ENCODE peak calls at places on chromosome 4, in eight cellular contexts. D is PC-3; C is GM23338; X is foreskin fibroblast; B is CD8-positive, alpha-beta T cell; V is PC-9; L is fibroblast of mammary gland; H is fibroblast of the aortic adventitia. Q is an unnamed sample.

GRCh38 chr4:152106781-152107321 is 346.0 kb upstream of the GATB start:
- DNase-seq in D (peak), C (no peak), X (no peak), B (no peak), V (no peak), L (peak), H (no peak), Q (no peak)

GRCh38 chr4:186666252-186666651 is 57.4 kb downstream of the FAT1 start:
- DNase-seq in D (no peak), C (no peak), X (no peak), B (no peak), V (no peak), L (peak), H (no peak), Q (no peak)

GRCh38 chr4:13905543-13905942 is 278.0 kb upstream of the BOD1L1 start:
- DNase-seq in D (peak), C (no peak), X (no peak), B (no peak), V (no peak), L (peak), H (peak), Q (no peak)

GRCh38 chr4:38674206-38675144 is 10.5 kb downstream of the KLF3 start:
- DNase-seq in D (peak), C (no peak), X (no peak), B (no peak), V (no peak), L (no peak), H (peak), Q (no peak)

GRCh38 chr4:144582975-144583374 is 63.0 kb upstream of the HHIP start:
- DNase-seq in D (peak), C (no peak), X (no peak), B (no peak), V (no peak), L (peak), H (peak), Q (no peak)

GRCh38 chr4:124806403-124806802 is 93.9 kb upstream of the ANKRD50 start:
- DNase-seq in D (no peak), C (peak), X (peak), B (no peak), V (no peak), L (peak), H (no peak), Q (no peak)

GRCh38 chr4:170339522-170339921 is 249.8 kb upstream of the AADAT start:
- DNase-seq in D (peak), C (no peak), X (no peak), B (no peak), V (no peak), L (peak), H (no peak), Q (no peak)

GRCh38 chr4:40246938-40247337 is 50.1 kb downstream of the RHOH start:
- DNase-seq in D (no peak), C (no peak), X (no peak), B (no peak), V (no peak), L (no peak), H (no peak), Q (no peak)

GRCh38 chr4:2482693-2483092 is 13.8 kb downstream of the RNF4 start:
- DNase-seq in D (no peak), C (no peak), X (peak), B (no peak), V (no peak), L (peak), H (peak), Q (peak)

GRCh38 chr4:1410491-1411325 is 4.5 kb upstream of the NKX1-1 start:
- DNase-seq in D (peak), C (peak), X (no peak), B (peak), V (peak), L (peak), H (peak), Q (peak)

GRCh38 chr4:29805245-29805644 is 914.9 kb upstream of the PCDH7 start:
- DNase-seq in D (peak), C (peak), X (no peak), B (no peak), V (no peak), L (no peak), H (no peak), Q (no peak)

GRCh38 chr4:15194520-15194919 is 192.2 kb downstream of the CPEB2 start:
- DNase-seq in D (no peak), C (no peak), X (no peak), B (no peak), V (no peak), L (no peak), H (no peak), Q (no peak)

GRCh38 chr4:1416051-1416947 is 10.1 kb upstream of the NKX1-1 start:
- DNase-seq in D (no peak), C (no peak), X (no peak), B (no peak), V (no peak), L (no peak), H (no peak), Q (no peak)

GRCh38 chr4:170497729-170498128 is 408.0 kb upstream of the AADAT start:
- DNase-seq in D (no peak), C (no peak), X (no peak), B (no peak), V (no peak), L (no peak), H (no peak), Q (no peak)

GRCh38 chr4:127623755-127624087 is 9.0 kb upstream of the INTU start:
- DNase-seq in D (no peak), C (peak), X (peak), B (no peak), V (peak), L (peak), H (peak), Q (no peak)

GRCh38 chr4:76696109-76696508 is 201.8 kb downstream of the SOWAHB start:
- DNase-seq in D (peak), C (peak), X (peak), B (no peak), V (no peak), L (no peak), H (peak), Q (no peak)

GRCh38 chr4:151537726-151538125 is 128.8 kb downstream of the FHIP1A start:
- DNase-seq in D (no peak), C (no peak), X (peak), B (no peak), V (no peak), L (peak), H (peak), Q (no peak)

GRCh38 chr4:128450326-128451120 is 162.9 kb upstream of the PGRMC2 start:
- DNase-seq in D (no peak), C (no peak), X (no peak), B (no peak), V (no peak), L (no peak), H (peak), Q (no peak)

GRCh38 chr4:169815606-169816005 is 57.9 kb upstream of the HPF1 start:
- DNase-seq in D (peak), C (no peak), X (peak), B (no peak), V (no peak), L (peak), H (no peak), Q (no peak)

GRCh38 chr4:76305971-76306881 is at the start of gene STBD1:
- DNase-seq in D (peak), C (peak), X (peak), B (no peak), V (peak), L (peak), H (peak), Q (peak)

GRCh38 chr4:149914521-149915115 is 99.0 kb upstream of the IQCM start:
- DNase-seq in D (peak), C (peak), X (peak), B (no peak), V (peak), L (peak), H (peak), Q (no peak)

GRCh38 chr4:2247128-2248043 is 5.5 kb upstream of the HAUS3 start:
- DNase-seq in D (no peak), C (no peak), X (no peak), B (no peak), V (no peak), L (no peak), H (no peak), Q (peak)

GRCh38 chr4:129526812-129527211 is 430.9 kb downstream of the C4orf33 start:
- DNase-seq in D (peak), C (peak), X (no peak), B (no peak), V (no peak), L (peak), H (peak), Q (no peak)

GRCh38 chr4:13546855-13547562 is 2.7 kb upstream of the NKX3-2 start:
- DNase-seq in D (no peak), C (peak), X (no peak), B (no peak), V (no peak), L (no peak), H (no peak), Q (no peak)

GRCh38 chr4:39085891-39086290 is 23.9 kb downstream of the KLHL5 start:
- DNase-seq in D (no peak), C (no peak), X (no peak), B (no peak), V (no peak), L (peak), H (peak), Q (no peak)

GRCh38 chr4:105896461-105896939 is 1.2 kb downstream of the NPNT start:
- DNase-seq in D (no peak), C (peak), X (no peak), B (no peak), V (no peak), L (no peak), H (no peak), Q (no peak)

GRCh38 chr4:6420036-6420435 is 52.4 kb downstream of the PPP2R2C start:
- DNase-seq in D (no peak), C (no peak), X (no peak), B (no peak), V (no peak), L (no peak), H (no peak), Q (no peak)

DNA sequence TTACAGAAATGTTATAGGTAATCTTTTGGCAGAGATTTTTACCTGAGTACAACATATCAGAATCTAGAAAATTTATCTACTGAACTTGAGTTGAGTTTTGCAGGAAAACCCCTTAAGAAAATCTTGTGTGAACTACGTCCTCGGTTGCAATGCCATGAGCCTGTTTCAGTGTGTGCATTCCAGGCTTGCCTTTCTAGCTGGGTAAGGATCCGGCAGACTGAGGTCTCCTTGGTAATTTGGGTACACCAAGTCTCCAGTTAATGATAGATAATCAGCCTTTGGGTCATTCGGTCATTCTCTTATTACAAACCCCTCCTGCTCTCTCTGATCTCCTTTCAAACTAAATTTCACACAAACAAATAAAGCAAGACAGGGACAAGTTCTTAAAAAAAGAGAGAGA is 5.9 kb upstream of the HAND2 start:
- DNase-seq in D (no peak), C (no peak), X (no peak), B (no peak), V (no peak), L (no peak), H (peak), Q (no peak)
- H3K4me3 ChIP-seq in D (no peak), C (no peak), X (no peak), B (no peak), V (no peak), L (no peak), H (no peak), Q (peak)

DNA sequence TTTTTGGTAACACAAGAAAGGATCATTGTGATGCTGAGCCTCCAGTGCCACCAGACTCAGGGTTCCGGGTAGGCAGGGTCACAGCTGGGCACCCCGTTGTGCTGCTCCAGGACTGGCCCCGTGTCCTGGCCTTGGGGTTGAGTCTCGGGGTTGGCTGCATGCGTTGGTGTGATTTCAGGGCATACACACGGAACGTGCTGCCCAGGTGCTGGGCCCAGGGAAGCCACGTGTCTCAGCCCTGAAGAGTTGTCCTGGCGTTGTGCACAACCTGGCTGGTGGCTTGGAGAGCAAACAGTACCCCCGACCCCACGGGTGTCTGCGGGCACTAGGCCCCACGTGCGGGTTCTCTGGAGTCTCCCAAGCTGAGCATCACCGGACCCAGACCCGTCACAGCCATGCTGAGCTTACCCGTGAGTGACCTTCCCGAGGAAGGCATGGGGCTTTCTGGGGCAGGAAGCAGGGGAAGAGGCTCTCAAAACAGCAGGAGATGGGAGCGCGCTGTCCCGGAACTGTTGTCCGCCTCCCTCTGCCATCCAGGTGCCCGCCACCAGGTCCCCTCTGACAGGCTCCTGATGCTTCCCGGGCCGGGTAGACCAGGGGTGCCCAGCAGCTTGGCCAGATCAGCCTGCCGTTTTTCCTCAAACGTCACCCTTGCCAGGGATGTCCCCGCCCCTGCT is 66.1 kb upstream of the ENPP6 start:
- DNase-seq in D (no peak), C (no peak), X (no peak), B (no peak), V (no peak), L (no peak), H (no peak), Q (no peak)
- H3K4me3 ChIP-seq in D (no peak), C (no peak), X (no peak), B (no peak), V (no peak), L (no peak), H (no peak), Q (peak)

GRCh38 chr4:175671491-175671934 is 140.6 kb downstream of the GPM6A start:
- DNase-seq in D (peak), C (peak), X (no peak), B (no peak), V (peak), L (no peak), H (no peak), Q (no peak)
- H3K4me3 ChIP-seq in D (peak), C (peak), X (no peak), B (no peak), V (peak), L (no peak), H (no peak), Q (peak)

DNA sequence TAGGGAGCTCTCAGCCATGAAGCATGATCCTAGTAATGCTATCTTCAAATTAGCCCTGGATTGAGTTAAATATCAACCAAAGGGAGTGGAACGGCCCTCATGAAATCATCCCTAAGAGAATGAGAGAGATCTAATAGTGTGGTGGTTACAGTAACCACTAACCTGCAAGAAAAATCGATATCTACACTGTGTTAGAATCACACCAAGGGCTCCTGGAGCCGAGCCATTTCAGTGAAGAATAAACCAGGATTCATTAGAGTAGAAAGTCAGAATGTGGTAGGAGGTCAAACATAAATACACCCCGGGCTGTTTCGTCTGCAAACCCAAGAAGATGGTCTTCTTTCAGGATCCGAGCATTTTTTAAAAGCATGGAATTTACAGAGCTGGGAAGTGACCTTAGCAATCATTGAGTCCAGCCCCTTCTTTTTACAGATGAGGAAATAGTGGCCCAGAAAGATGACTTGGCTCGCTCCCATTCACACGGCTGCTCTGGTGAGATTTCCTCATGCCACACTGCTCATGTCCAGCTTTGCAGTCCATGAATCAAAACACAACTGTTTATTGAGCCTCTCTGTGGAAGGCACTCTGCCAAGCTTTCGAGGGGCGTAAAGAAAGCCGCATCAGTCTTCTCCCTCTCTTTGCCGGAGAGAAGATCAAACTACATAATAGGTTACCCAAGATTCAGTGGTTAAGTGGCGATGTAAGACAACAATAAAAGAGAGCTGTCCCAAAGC is 5.5 kb upstream of the DCTD start:
- DNase-seq in D (no peak), C (no peak), X (no peak), B (no peak), V (no peak), L (no peak), H (no peak), Q (no peak)
- H3K4me3 ChIP-seq in D (no peak), C (no peak), X (no peak), B (no peak), V (no peak), L (no peak), H (no peak), Q (no peak)